ENCODE peak calls at places on chromosomes 16 and 17, in five cellular contexts. K is H1, N is IMR-90, T is MM.1S, P is colonic mucosa. C is an unnamed sample.

GRCh38 chr17:44978807-44979206 is 10.7 kb upstream of the C1QL1 start:
- DNase-seq in K (no peak), N (no peak), T (no peak), P (no peak), C (no peak)

GRCh38 chr16:2035431-2036199 is 8.9 kb downstream of the NHERF2 start:
- DNase-seq in K (peak; percentile 51), N (peak; percentile 77), T (no peak), P (peak; percentile 48), C (peak; percentile 93)

GRCh38 chr17:32546031-32546444 is 59.2 kb downstream of the CDK5R1 start:
- DNase-seq in K (peak; percentile 58), N (no peak), T (no peak), P (no peak), C (no peak)

GRCh38 chr16:75506567-75506966 is 11.3 kb upstream of the CHST6 start:
- DNase-seq in K (no peak), N (peak; percentile 59), T (no peak), P (peak; percentile 42), C (peak; percentile 15)

GRCh38 chr17:78013683-78014467 is 55.4 kb downstream of the TNRC6C start:
- DNase-seq in K (peak; percentile 57), N (peak; percentile 77), T (peak; percentile 69), P (peak; percentile 69), C (no peak)

GRCh38 chr16:54927125-54928015 is 3.3 kb upstream of the IRX5 start:
- DNase-seq in K (no peak), N (no peak), T (peak; percentile 21), P (no peak), C (no peak)

GRCh38 chr16:24853830-24854229 is 8.1 kb downstream of the SLC5A11 start:
- DNase-seq in K (peak; percentile 54), N (peak; percentile 66), T (no peak), P (no peak), C (no peak)

GRCh38 chr17:28173071-28173561 is 130.6 kb downstream of the NLK start:
- DNase-seq in K (no peak), N (no peak), T (no peak), P (no peak), C (no peak)

GRCh38 chr16:28309811-28310311 is 17.5 kb downstream of the SBK1 start:
- DNase-seq in K (no peak), N (no peak), T (no peak), P (no peak), C (no peak)

GRCh38 chr17:48215583-48216139 is 108.1 kb downstream of the SNX11 start:
- DNase-seq in K (peak; percentile 47), N (peak; percentile 28), T (peak; percentile 16), P (peak; percentile 26), C (no peak)

GRCh38 chr17:76736349-76737081 is 616 bp downstream of the SRSF2 start:
- DNase-seq in K (peak; percentile 60), N (peak; percentile 60), T (peak; percentile 40), P (peak; percentile 79), C (peak; percentile 94)

GRCh38 chr16:35363510-35363909 is 1904.1 kb downstream of the TP53TG3F start:
- DNase-seq in K (no peak), N (no peak), T (no peak), P (no peak), C (no peak)
- H3K9me3 ChIP-seq in K (peaks cover 61% of the 10 kb centered on the region), N (peaks cover 12% of the 10 kb centered on the region), T (no peaks in the 10 kb centered on the region), P (no peaks in the 10 kb centered on the region), C (no peaks in the 10 kb centered on the region)

GRCh38 chr17:57654040-57654775 is 90.9 kb downstream of the CCDC182 start:
- DNase-seq in K (no peak), N (no peak), T (no peak), P (no peak), C (no peak)
- TF ChIP-seq CTCF in K (no peak), N (no peak), T (no peak), P (no peak), C (no peak)

DNA sequence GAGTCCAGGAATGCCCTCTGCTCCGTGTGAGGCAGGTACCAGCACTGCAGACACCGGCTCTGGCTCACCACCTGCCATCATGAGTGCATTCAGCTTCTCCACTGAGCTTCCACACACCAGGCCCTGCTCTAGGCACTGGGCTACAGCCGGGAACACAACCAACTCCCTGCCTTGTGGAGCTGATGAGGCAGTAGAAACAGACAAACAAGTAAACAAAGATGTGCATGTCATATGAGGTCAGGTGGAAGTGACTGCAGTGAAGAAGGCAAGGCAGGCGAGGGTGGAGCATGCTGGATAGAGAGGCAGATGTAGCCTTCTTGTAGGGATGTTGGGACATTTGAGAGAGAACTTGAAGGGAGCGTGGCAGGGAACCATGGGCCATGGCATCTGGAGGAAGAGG is 5.0 kb downstream of the NLRC5 start:
- DNase-seq in K (no peak), N (no peak), T (no peak), P (no peak), C (no peak)
- H3K9me3 ChIP-seq in K (no peaks in the 10 kb centered on the region), N (no peaks in the 10 kb centered on the region), T (no peaks in the 10 kb centered on the region), P (no peaks in the 10 kb centered on the region), C (no peaks in the 10 kb centered on the region)

GRCh38 chr16:14182999-14183398 is 111.9 kb downstream of the MRTFB start:
- DNase-seq in K (no peak), N (no peak), T (no peak), P (no peak), C (no peak)

GRCh38 chr16:14179116-14179515 is 108.0 kb downstream of the MRTFB start:
- DNase-seq in K (no peak), N (peak; percentile 46), T (no peak), P (no peak), C (no peak)

GRCh38 chr16:14177704-14178103 is 106.6 kb downstream of the MRTFB start:
- DNase-seq in K (no peak), N (no peak), T (no peak), P (no peak), C (no peak)

GRCh38 chr16:14181371-14182050 is 110.4 kb downstream of the MRTFB start:
- DNase-seq in K (no peak), N (peak; percentile 89), T (no peak), P (no peak), C (no peak)

GRCh38 chr16:14180431-14181059 is 109.4 kb downstream of the MRTFB start:
- DNase-seq in K (no peak), N (no peak), T (no peak), P (no peak), C (no peak)
- TF ChIP-seq CTCF in K (no peak), N (no peak), T (no peak), P (no peak), C (no peak)

C was measured in kidney.